ENCODE peak calls at places on chromosomes 2 and 18, in six cellular contexts. W, B, X, D, E and M are unnamed samples.
A peak's percentile ranks its signal among the peaks of the same experiment; 100 is the strongest.

GRCh38 chr2:36452279-36452678 is 96.7 kb downstream of the CRIM1 start:
- DNase-seq in E (peak; percentile 85), W (no peak), X (no peak), B (no peak), D (peak; percentile 75), M (no peak)

GRCh38 chr2:131076707-131077106 is 16.6 kb downstream of the FAM168B start:
- DNase-seq in X (peak; percentile 39), E (no peak), W (no peak), D (no peak), B (no peak), M (no peak)

GRCh38 chr2:219461061-219461514 is 26.4 kb downstream of the SPEG start:
- DNase-seq in B (no peak), D (peak; percentile 30), E (peak; percentile 39), W (no peak), X (peak; percentile 40), M (no peak)

GRCh38 chr2:5433855-5434254 is 258.3 kb upstream of the SOX11 start:
- DNase-seq in W (no peak), E (no peak), X (no peak), B (no peak), D (no peak), M (no peak)

GRCh38 chr2:20490300-20491181 is 43.7 kb downstream of the RHOB start:
- DNase-seq in D (peak; percentile 93), E (peak; percentile 97), X (peak; percentile 61), W (no peak), B (no peak), M (no peak)

GRCh38 chr2:184006998-184007397 is 591.3 kb upstream of the ZNF804A start:
- DNase-seq in X (no peak), W (no peak), D (no peak), E (no peak), B (no peak), M (no peak)

GRCh38 chr18:360676-361075 is 92.8 kb upstream of the THOC1 start:
- DNase-seq in B (no peak), D (no peak), W (no peak), E (no peak), X (no peak), M (no peak)

GRCh38 chr2:98647636-98648035 is 39.2 kb downstream of the UNC50 start:
- DNase-seq in B (no peak), D (no peak), X (no peak), E (peak; percentile 21), W (no peak), M (no peak)

GRCh38 chr18:48569139-48569914 is 30.5 kb downstream of the CTIF start:
- DNase-seq in X (no peak), E (no peak), B (no peak), D (no peak), W (no peak), M (no peak)

GRCh38 chr2:98293003-98293402 is 53.3 kb upstream of the CNGA3 start:
- DNase-seq in B (no peak), D (no peak), W (no peak), X (no peak), E (no peak), M (no peak)

GRCh38 chr18:44761812-44762211 is 81.1 kb downstream of the SETBP1 start:
- DNase-seq in D (no peak), W (no peak), B (no peak), E (peak; percentile 69), X (no peak), M (no peak)

GRCh38 chr2:224749136-224749535 is 33.0 kb upstream of the CCDC195 start:
- DNase-seq in B (no peak), W (no peak), E (peak; percentile 23), D (no peak), X (no peak), M (no peak)

GRCh38 chr2:204260162-204260877 is 285.0 kb upstream of the PARD3B start:
- DNase-seq in W (no peak), X (peak; percentile 90), D (peak; percentile 79), E (peak; percentile 77), B (peak; percentile 63), M (peak; percentile 49)

GRCh38 chr2:231152800-231153557 is 28.1 kb upstream of the HTR2B start:
- DNase-seq in X (no peak), E (peak; percentile 55), D (peak; percentile 52), W (no peak), B (no peak), M (no peak)

GRCh38 chr2:212863185-212863588 is 288.2 kb downstream of the IKZF2 start:
- DNase-seq in E (peak; percentile 28), X (peak; percentile 18), W (peak; percentile 40), B (no peak), D (peak; percentile 25), M (no peak)

GRCh38 chr2:23135481-23136100 is 249.4 kb upstream of the KLHL29 start:
- DNase-seq in D (no peak), X (no peak), E (peak; percentile 2), W (no peak), B (no peak), M (no peak)

GRCh38 chr2:9382604-9383235 is 40.6 kb downstream of the ITGB1BP1 start:
- DNase-seq in E (no peak), D (no peak), X (no peak), B (no peak), W (peak; percentile 3), M (no peak)

GRCh38 chr2:68722712-68723111 is 11.9 kb upstream of the ARHGAP25 start:
- DNase-seq in W (no peak), D (no peak), B (no peak), X (no peak), E (no peak), M (no peak)

GRCh38 chr2:11123856-11124759 is 31.2 kb upstream of the SLC66A3 start:
- DNase-seq in B (peak; percentile 85), W (peak; percentile 82), D (peak; percentile 45), E (peak; percentile 41), X (peak; percentile 84), M (no peak)

GRCh38 chr18:59631583-59632181 is 65.5 kb downstream of the CCBE1 start:
- DNase-seq in E (peak; percentile 70), B (peak; percentile 6), X (peak; percentile 17), W (no peak), D (peak; percentile 70), M (no peak)

GRCh38 chr2:31339696-31340095 is 74.8 kb downstream of the XDH start:
- DNase-seq in W (no peak), D (no peak), B (no peak), X (no peak), E (no peak), M (no peak)

GRCh38 chr18:59988098-59988706 is 88.4 kb downstream of the PMAIP1 start:
- DNase-seq in X (peak; percentile 55), B (peak; percentile 7), E (peak; percentile 83), D (peak; percentile 68), W (peak; percentile 48), M (peak; percentile 21)

GRCh38 chr2:56008661-56009411 is 85.3 kb upstream of the EFEMP1 start:
- DNase-seq in X (peak; percentile 47), W (no peak), B (no peak), E (peak; percentile 93), D (peak; percentile 86), M (peak; percentile 89)

GRCh38 chr2:190062053-190062452 is 476 bp downstream of the MSTN start:
- DNase-seq in B (no peak), X (no peak), W (no peak), D (no peak), E (no peak), M (no peak)

GRCh38 chr2:216856666-216857065 is 3.2 kb downstream of the TNP1 start:
- DNase-seq in B (no peak), E (no peak), D (no peak), X (no peak), W (no peak), M (no peak)

GRCh38 chr2:11697103-11697871 is 27.3 kb upstream of the NTSR2 start:
- DNase-seq in W (peak; percentile 50), D (peak; percentile 75), B (peak; percentile 32), E (peak; percentile 77), X (peak; percentile 26), M (peak; percentile 50)

GRCh38 chr2:238911376-238912227 is 63.7 kb downstream of the TWIST2 start:
- DNase-seq in E (no peak), B (no peak), W (peak; percentile 19), D (no peak), X (no peak), M (no peak)

GRCh38 chr2:238908960-238909951 is 61.4 kb downstream of the TWIST2 start:
- DNase-seq in B (no peak), E (peak; percentile 65), D (peak; percentile 18), W (peak; percentile 47), X (no peak), M (no peak)

GRCh38 chr2:238912916-238913875 is 65.3 kb downstream of the TWIST2 start:
- DNase-seq in E (no peak), B (no peak), W (peak; percentile 27), D (no peak), X (no peak), M (no peak)

GRCh38 chr2:238912228-238912915 is 64.5 kb downstream of the TWIST2 start:
- DNase-seq in B (no peak), D (no peak), X (no peak), W (peak; percentile 21), E (no peak), M (no peak)

GRCh38 chr2:238910751-238911351 is 63.0 kb downstream of the TWIST2 start:
- DNase-seq in X (no peak), W (peak; percentile 49), E (no peak), D (no peak), B (no peak), M (no peak)
- H3K4me3 ChIP-seq in X (no peak overlapping the region), W (no peak overlapping the region), E (no peak overlapping the region), D (no peak overlapping the region), B (no peak overlapping the region), M (no peak overlapping the region)

DNA sequence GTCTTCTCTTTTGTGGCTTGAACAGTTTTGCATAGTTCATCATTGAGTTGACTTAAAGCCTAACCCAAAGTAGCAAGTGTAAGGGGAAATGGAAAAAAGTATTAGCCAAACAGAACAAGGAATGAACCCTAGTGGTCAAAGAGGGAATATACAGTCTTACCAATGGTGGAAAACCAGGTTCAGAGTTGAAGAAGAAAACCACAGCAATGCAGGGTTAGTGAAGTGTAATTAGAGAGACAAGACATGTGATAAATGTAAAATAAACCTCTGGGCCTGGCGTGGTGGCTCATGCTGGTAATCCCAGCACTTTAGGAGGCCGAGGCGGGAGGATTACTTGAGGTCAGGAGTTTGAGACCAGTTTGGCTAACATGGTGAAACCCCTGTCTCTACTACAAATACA is 2.4 kb downstream of the TTN start:
- DNase-seq in X (no peak), W (no peak), D (no peak), E (no peak), B (peak; percentile 30), M (peak; percentile 17)
- TF ChIP-seq CTCF in X (peak; percentile 7), W (peak; percentile 39), D (peak; percentile 44), E (no peak), B (peak; percentile 27), M (peak; percentile 48)

GRCh38 chr2:241413929-241414580 is 58.0 kb downstream of the FARP2 start:
- DNase-seq in E (no peak), D (peak; percentile 38), X (no peak), W (no peak), B (no peak), M (no peak)
- H3K4me3 ChIP-seq in E (no peak overlapping the region), D (no peak overlapping the region), X (no peak overlapping the region), W (no peak overlapping the region), B (no peak overlapping the region), M (no peak overlapping the region)

GRCh38 chr2:61905372-61906186 is at the start of gene COMMD1:
- DNase-seq in D (peak; percentile 74), E (peak; percentile 60), X (peak; percentile 87), W (peak; percentile 84), B (peak; percentile 62), M (no peak)

GRCh38 chr2:61910603-61911002 is 5.1 kb downstream of the COMMD1 start:
- DNase-seq in W (no peak), D (no peak), E (no peak), B (no peak), X (no peak), M (no peak)

GRCh38 chr2:61906187-61906470 is 655 bp downstream of the COMMD1 start:
- DNase-seq in W (no peak), X (no peak), D (no peak), B (no peak), E (no peak), M (no peak)

GRCh38 chr2:61911510-61911909 is 6.0 kb downstream of the COMMD1 start:
- DNase-seq in W (no peak), D (no peak), B (no peak), E (no peak), X (no peak), M (no peak)
- TF ChIP-seq CTCF in W (peak; percentile 14), D (no peak), B (peak; percentile 46), E (peak; percentile 12), X (no peak), M (no peak)